ENCODE peak calls at places on chromosomes 1 and 21, in five cellular contexts. L is glutamatergic neuron, S is fibroblast of pulmonary artery, N is transverse colon, P is body of pancreas. W is an unnamed sample.

GRCh38 chr1:26602378-26602959 is 72.9 kb downstream of the RPS6KA1 start:
- DNase-seq in N (peak), L (no peak), P (peak), S (peak), W (peak)

GRCh38 chr1:161089938-161090337 is 580 bp upstream of the NECTIN4 start:
- DNase-seq in P (no peak), L (no peak), S (no peak), N (no peak), W (no peak)

GRCh38 chr1:13996334-13996733 is 296.3 kb downstream of the PRDM2 start:
- DNase-seq in N (no peak), L (no peak), P (no peak), S (no peak), W (no peak)

GRCh38 chr1:7390604-7391000 is 380.5 kb upstream of the VAMP3 start:
- DNase-seq in P (no peak), L (no peak), S (no peak), N (no peak), W (no peak)

GRCh38 chr1:236779312-236779711 is 15.8 kb upstream of the MTR start:
- DNase-seq in N (no peak), S (no peak), L (no peak), P (no peak), W (no peak)

GRCh38 chr21:25733859-25734653 is 648 bp downstream of the ATP5PF start:
- DNase-seq in N (no peak), P (no peak), S (peak), L (no peak), W (peak)

GRCh38 chr1:154221815-154222081 is 993 bp downstream of the UBAP2L start:
- DNase-seq in L (no peak), S (peak), P (no peak), N (no peak), W (no peak)

GRCh38 chr1:113860891-113861290 is 10.6 kb downstream of the PTPN22 start:
- DNase-seq in L (no peak), P (no peak), S (peak), N (no peak), W (no peak)

GRCh38 chr1:92691937-92692336 is 93.0 kb downstream of the EVI5 start:
- DNase-seq in L (no peak), S (no peak), P (no peak), N (no peak), W (no peak)

GRCh38 chr1:50308883-50309282 is 114.4 kb downstream of the DMRTA2 start:
- DNase-seq in N (no peak), L (no peak), S (peak), P (peak), W (peak)

GRCh38 chr1:33624991-33625870 is 152.8 kb downstream of the ZSCAN20 start:
- DNase-seq in N (no peak), L (no peak), P (no peak), S (no peak), W (no peak)
- TF ChIP-seq CTCF in N (no peak), L (peak), P (no peak), S (peak), W (no peak)

GRCh38 chr21:34158866-34159616 is 85.7 kb downstream of the MRPS6 start:
- DNase-seq in P (no peak), N (no peak), L (peak), S (no peak), W (no peak)

GRCh38 chr21:34152500-34152899 is 79.1 kb downstream of the MRPS6 start:
- DNase-seq in L (no peak), P (no peak), S (no peak), N (no peak), W (no peak)

GRCh38 chr21:34157456-34158025 is 84.2 kb downstream of the MRPS6 start:
- DNase-seq in P (no peak), S (no peak), L (no peak), N (no peak), W (no peak)

GRCh38 chr21:34156957-34157356 is 83.6 kb downstream of the MRPS6 start:
- DNase-seq in P (no peak), N (no peak), S (no peak), L (no peak), W (no peak)

DNA sequence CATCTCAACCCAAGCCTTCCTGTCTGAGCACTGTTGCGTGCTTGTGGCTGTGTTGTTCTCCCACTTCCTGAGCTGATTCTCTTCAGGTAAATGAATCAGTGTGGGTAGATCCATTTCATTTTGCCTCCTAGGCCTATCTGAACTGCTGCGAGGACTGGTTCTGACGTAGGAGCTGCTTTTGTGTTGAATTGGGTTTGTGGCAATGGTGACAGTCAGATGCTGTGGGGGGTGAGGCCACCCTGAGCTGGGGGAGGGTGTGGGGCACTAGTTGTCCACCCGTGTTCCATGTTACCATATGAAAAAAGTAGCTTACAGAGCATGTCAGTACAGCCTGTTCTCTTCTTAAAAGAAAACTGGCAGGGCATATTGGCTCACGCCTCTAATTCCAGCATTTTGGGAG is 81.5 kb downstream of the MRPS6 start:
- DNase-seq in L (no peak), S (no peak), N (no peak), P (no peak), W (no peak)
- TF ChIP-seq CTCF in L (no peak), S (no peak), N (no peak), P (no peak), W (no peak)

DNA sequence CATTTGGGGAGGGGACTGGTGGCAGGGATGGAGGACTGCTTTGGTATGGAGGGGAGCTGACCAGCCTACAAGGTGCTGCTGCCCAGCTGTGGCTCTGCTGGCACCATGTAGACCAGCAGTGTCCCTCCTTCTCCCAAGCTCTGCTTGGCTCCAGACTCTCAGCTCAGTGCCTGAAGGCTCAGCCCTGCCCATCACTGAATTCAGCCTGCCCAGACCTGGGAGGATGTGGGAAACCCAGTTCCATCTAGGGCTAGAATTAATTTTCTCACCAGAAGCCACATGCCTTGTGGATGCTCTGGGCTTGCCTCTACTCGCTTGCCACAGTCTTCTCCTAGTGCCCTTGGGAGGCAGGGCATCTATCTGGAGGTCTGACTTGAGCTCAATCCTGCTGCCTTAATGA is 195.0 kb upstream of the EDN2 start:
- DNase-seq in S (no peak), P (no peak), N (no peak), L (no peak), W (no peak)
- TF ChIP-seq CTCF in S (no peak), P (no peak), N (no peak), L (no peak), W (no peak)

GRCh38 chr1:48848035-48848434 is 71.3 kb upstream of the BEND5 start:
- DNase-seq in P (no peak), S (no peak), N (no peak), L (no peak), W (no peak)
- TF ChIP-seq CTCF in P (no peak), S (no peak), N (no peak), L (no peak), W (no peak)

GRCh38 chr21:33578959-33579542 is 9.4 kb downstream of the DONSON start:
- DNase-seq in N (no peak), P (no peak), S (peak), L (no peak), W (no peak)
- TF ChIP-seq CTCF in N (no peak), P (no peak), S (no peak), L (no peak), W (no peak)

GRCh38 chr1:178093150-178093957 is 550 bp upstream of the RASAL2 start:
- DNase-seq in N (peak), P (peak), S (peak), L (peak), W (peak)
- TF ChIP-seq CTCF in N (no peak), P (no peak), S (peak), L (no peak), W (no peak)

DNA sequence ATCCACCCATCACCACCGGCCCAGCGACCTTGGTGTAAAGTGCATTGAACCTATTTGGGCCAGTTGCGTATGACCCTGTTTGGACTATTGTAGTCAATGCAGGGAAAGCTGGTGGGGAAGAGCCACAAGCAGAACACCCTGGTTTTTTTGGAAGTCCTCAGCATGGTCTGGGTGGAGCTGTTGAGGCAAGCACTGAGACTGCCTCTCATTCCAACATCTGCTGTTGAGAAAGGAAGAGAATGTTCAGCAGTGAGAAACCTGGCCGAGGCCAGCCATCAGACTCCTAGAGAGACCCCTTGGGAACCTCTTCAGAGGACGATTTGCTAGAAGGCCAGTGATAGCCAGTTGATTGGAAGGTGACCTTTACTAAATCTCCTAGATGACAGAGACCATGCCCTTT is 183.0 kb downstream of the ZZZ3 start:
- DNase-seq in N (no peak), P (no peak), L (no peak), S (no peak), W (no peak)
- TF ChIP-seq CTCF in N (no peak), P (no peak), L (no peak), S (no peak), W (no peak)

DNA sequence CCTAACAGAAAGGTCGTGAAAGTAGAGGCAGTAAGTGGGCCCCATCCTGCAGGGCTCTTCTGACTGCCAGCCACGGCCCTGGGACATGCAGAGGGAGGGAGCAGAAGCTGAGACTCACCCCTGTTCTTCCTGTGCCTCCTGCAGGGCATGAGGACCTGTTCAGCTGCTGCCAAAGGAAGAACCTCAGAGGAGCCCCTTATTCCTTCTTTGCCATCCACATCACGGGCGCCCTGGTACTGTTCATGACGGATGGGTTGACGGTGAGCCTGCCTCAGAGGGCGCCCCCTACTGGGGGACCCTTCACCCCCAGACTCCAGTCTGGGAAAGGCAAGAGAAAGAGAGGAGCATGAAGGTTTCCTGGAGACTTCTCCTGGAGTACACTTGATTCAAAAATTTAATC is 47.1 kb downstream of the ELK4 start:
- DNase-seq in L (no peak), P (no peak), S (no peak), N (peak), W (no peak)
- TF ChIP-seq CTCF in L (peak), P (no peak), S (peak), N (no peak), W (peak)

GRCh38 chr1:32334274-32334861 is 1.7 kb downstream of the MARCKSL1 start:
- DNase-seq in P (no peak), S (no peak), N (peak), L (peak), W (no peak)

GRCh38 chr1:32335619-32335950 is 448 bp downstream of the MARCKSL1 start:
- DNase-seq in L (no peak), N (no peak), S (no peak), P (no peak), W (peak)

GRCh38 chr1:32335951-32336867 is at the start of gene MARCKSL1:
- DNase-seq in S (peak), L (peak), N (peak), P (peak), W (peak)

GRCh38 chr1:32333251-32333963 is 2.6 kb downstream of the MARCKSL1 start:
- DNase-seq in P (no peak), L (no peak), N (no peak), S (no peak), W (no peak)

GRCh38 chr1:32334864-32335618 is 992 bp downstream of the MARCKSL1 start:
- DNase-seq in N (peak), L (peak), S (peak), P (peak), W (peak)
- TF ChIP-seq CTCF in N (peak), L (peak), S (peak), P (peak), W (peak)

GRCh38 chr21:44310628-44311027 is 10.8 kb downstream of the PFKL start:
- DNase-seq in L (no peak), P (no peak), N (no peak), S (no peak), W (no peak)
- TF ChIP-seq CTCF in L (no peak), P (no peak), N (no peak), S (no peak), W (no peak)